ENCODE peak calls at places on chromosomes 13 and 19, in five cellular contexts. J is bronchial epithelial cell, M is body of pancreas, K is cardiac muscle cell, I is neural progenitor cell. E is an unnamed sample.

GRCh38 chr19:42185281-42185680 is 32.2 kb downstream of the DEDD2 start:
- DNase-seq in J (no peak), M (no peak), K (peak), I (no peak), E (no peak)

GRCh38 chr19:46639356-46640061 is 3.5 kb upstream of the GNG8 start:
- DNase-seq in J (no peak), M (peak), K (peak), I (peak), E (peak)

GRCh38 chr19:19386373-19386869 is 19.1 kb upstream of the GATAD2A start:
- DNase-seq in J (no peak), M (no peak), K (no peak), I (no peak), E (no peak)

GRCh38 chr13:72853000-72853399 is 71.1 kb downstream of the PIBF1 start:
- DNase-seq in J (no peak), M (no peak), K (peak), I (no peak), E (no peak)

GRCh38 chr13:40589285-40590109 is 76.9 kb downstream of the FOXO1 start:
- DNase-seq in J (peak), M (no peak), K (peak), I (peak), E (peak)

GRCh38 chr19:43751466-43752220 is 3.1 kb downstream of the SMG9 start:
- DNase-seq in J (peak), M (no peak), K (no peak), I (no peak), E (no peak)

GRCh38 chr13:29594710-29595379 is 643 bp downstream of the SLC7A1 start:
- DNase-seq in J (no peak), M (peak), K (peak), I (peak), E (peak)

GRCh38 chr13:113623491-113624234 is 34.3 kb downstream of the ATP4B start:
- DNase-seq in J (no peak), M (no peak), K (peak), I (no peak), E (no peak)

GRCh38 chr13:21453352-21454089 is 5.6 kb downstream of the ZDHHC20 start:
- DNase-seq in J (no peak), M (no peak), K (no peak), I (no peak), E (no peak)

GRCh38 chr19:6768236-6768785 is 1.1 kb upstream of the SH2D3A start:
- DNase-seq in J (no peak), M (no peak), K (no peak), I (no peak), E (no peak)

GRCh38 chr19:6424190-6424938 is at the start of gene KHSRP:
- DNase-seq in J (no peak), M (no peak), K (no peak), I (peak), E (peak)

GRCh38 chr19:7868326-7868670 is 5.9 kb downstream of the PRR36 start:
- DNase-seq in J (no peak), M (no peak), K (no peak), I (no peak), E (no peak)

GRCh38 chr13:39895254-39895653 is 239.8 kb downstream of the COG6 start:
- DNase-seq in J (no peak), M (no peak), K (peak), I (no peak), E (peak)

GRCh38 chr19:9850235-9850959 is 15.3 kb downstream of the PIN1 start:
- DNase-seq in J (no peak), M (peak), K (no peak), I (no peak), E (no peak)

GRCh38 chr13:53073711-53074110 is 45.1 kb downstream of the OLFM4 start:
- DNase-seq in J (no peak), M (no peak), K (no peak), I (no peak), E (no peak)

GRCh38 chr19:43522929-43523328 is 4.1 kb downstream of the ETHE1 start:
- DNase-seq in J (no peak), M (no peak), K (no peak), I (no peak), E (no peak)

GRCh38 chr19:6730153-6730804 is 7.1 kb downstream of the GPR108 start:
- DNase-seq in J (peak), M (peak), K (no peak), I (peak), E (no peak)

GRCh38 chr13:48333976-48334375 is 30.4 kb downstream of the RB1 start:
- DNase-seq in J (peak), M (no peak), K (peak), I (no peak), E (no peak)

GRCh38 chr13:33817513-33817842 is 471 bp upstream of the RFC3 start:
- DNase-seq in J (no peak), M (no peak), K (peak), I (no peak), E (no peak)

GRCh38 chr13:59494560-59494970 is 669.2 kb downstream of the DIAPH3 start:
- DNase-seq in J (no peak), M (no peak), K (peak), I (no peak), E (no peak)

GRCh38 chr13:21399741-21400140 is 59.4 kb downstream of the ZDHHC20 start:
- DNase-seq in J (no peak), M (no peak), K (peak), I (no peak), E (no peak)

GRCh38 chr13:73341748-73342147 is 282.9 kb downstream of the KLF5 start:
- DNase-seq in J (peak), M (no peak), K (peak), I (no peak), E (no peak)

GRCh38 chr13:44719857-44720671 is 143.9 kb upstream of the TSC22D1 start:
- DNase-seq in J (no peak), M (peak), K (peak), I (no peak), E (no peak)

DNA sequence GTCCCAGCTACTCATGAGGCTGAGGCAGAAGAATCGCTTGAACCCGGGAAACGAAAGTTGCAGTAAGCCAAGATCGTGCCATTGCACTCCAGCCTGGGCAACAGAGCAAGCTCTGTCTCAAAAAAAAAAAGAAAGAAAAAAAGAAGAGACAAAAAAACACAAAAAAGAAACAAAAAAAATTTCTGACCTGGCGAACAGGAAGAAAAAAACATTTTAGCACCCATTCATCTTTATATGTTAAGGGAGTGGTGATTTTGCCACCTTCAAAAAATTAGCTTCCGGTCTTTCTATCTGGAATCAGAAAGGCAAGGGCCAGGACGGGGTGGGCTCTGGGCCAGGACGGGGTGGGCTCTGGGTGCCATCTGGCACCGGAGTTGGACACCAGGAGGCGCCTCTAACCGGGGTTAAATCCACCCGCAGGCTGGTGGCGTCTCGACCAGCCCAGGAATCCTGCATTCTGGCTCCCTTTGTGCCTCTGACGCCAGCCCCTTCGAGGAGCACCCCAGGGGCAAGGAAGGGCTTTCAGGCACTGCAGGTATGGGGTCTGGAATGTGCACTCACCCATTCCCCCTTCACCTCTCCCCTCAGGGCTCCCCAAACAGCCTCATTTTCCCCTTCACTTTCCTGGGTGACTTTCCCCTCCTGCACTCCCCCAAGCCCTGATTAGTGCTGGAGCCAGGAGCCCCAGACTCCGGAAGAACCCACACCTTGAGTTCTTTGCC is 10.4 kb upstream of the ZSWIM4 start:
- DNase-seq in J (peak), M (peak), K (peak), I (peak), E (peak)
- TF ChIP-seq CTCF in J (peak), M (peak), K (peak), I (peak), E (peak)

GRCh38 chr13:66200555-66200954 is 1029.6 kb downstream of the PCDH9 start:
- DNase-seq in J (no peak), M (no peak), K (peak), I (no peak), E (no peak)
- TF ChIP-seq CTCF in J (no peak), M (no peak), K (no peak), I (no peak), E (no peak)

GRCh38 chr13:50127017-50127725 is 111.9 kb downstream of the KCNRG start:
- DNase-seq in J (no peak), M (no peak), K (peak), I (peak), E (peak)
- TF ChIP-seq CTCF in J (no peak), M (no peak), K (no peak), I (peak), E (no peak)

GRCh38 chr19:50664204-50664603 is 15.0 kb downstream of the C19orf81 start:
- DNase-seq in J (no peak), M (no peak), K (no peak), I (no peak), E (no peak)

GRCh38 chr19:50661087-50661486 is 11.8 kb downstream of the C19orf81 start:
- DNase-seq in J (no peak), M (no peak), K (no peak), I (no peak), E (no peak)

GRCh38 chr19:50662442-50663279 is 13.4 kb downstream of the C19orf81 start:
- DNase-seq in J (no peak), M (no peak), K (no peak), I (no peak), E (no peak)

GRCh38 chr19:50661675-50662441 is 12.6 kb downstream of the C19orf81 start:
- DNase-seq in J (no peak), M (no peak), K (no peak), I (no peak), E (no peak)

GRCh38 chr19:50663280-50663790 is 14.1 kb downstream of the C19orf81 start:
- DNase-seq in J (no peak), M (no peak), K (no peak), I (no peak), E (no peak)
- TF ChIP-seq CTCF in J (no peak), M (no peak), K (no peak), I (peak), E (no peak)

GRCh38 chr13:100594731-100595130 is 6.1 kb upstream of the GGACT start:
- DNase-seq in J (no peak), M (peak), K (no peak), I (peak), E (peak)
- TF ChIP-seq CTCF in J (peak), M (peak), K (peak), I (peak), E (peak)